ENCODE peak calls at places on chromosomes 13 and 19, in five cellular contexts. F is NCI-H510A treated with DMSO at 0.1 percent for 48 hours; M is mesothelial cell of epicardium; N is naive thymus-derived CD8-positive, alpha-beta T cell; O is T-helper 1 cell. H is an unnamed sample.
A peak's percentile ranks its signal among the peaks of the same experiment; 100 is the strongest.

GRCh38 chr13:34340534-34340933 is 522.6 kb downstream of the RFC3 start:
- DNase-seq in F (no peak), N (no peak), O (no peak), M (no peak), H (no peak)

GRCh38 chr19:21210037-21210621 is 68.3 kb downstream of the ZNF431 start:
- DNase-seq in O (no peak), M (no peak), F (no peak), N (no peak), H (peak; percentile 3)

GRCh38 chr19:37401078-37401477 is 30.2 kb downstream of the ZNF527 start:
- DNase-seq in M (no peak), N (no peak), O (no peak), F (no peak), H (no peak)

GRCh38 chr19:843180-843835 is 2.5 kb downstream of the PRTN3 start:
- DNase-seq in F (no peak), M (no peak), N (no peak), O (no peak), H (peak; percentile 33)

GRCh38 chr13:99124695-99125334 is 75.8 kb upstream of the UBAC2 start:
- DNase-seq in O (no peak), M (no peak), F (no peak), N (no peak), H (no peak)

GRCh38 chr13:97235549-97236206 is 13.5 kb downstream of the MBNL2 start:
- DNase-seq in N (no peak), O (no peak), M (no peak), F (no peak), H (no peak)

GRCh38 chr13:40082644-40083043 is 427.2 kb downstream of the COG6 start:
- DNase-seq in N (no peak), O (no peak), M (no peak), F (no peak), H (no peak)

GRCh38 chr19:46384396-46384795 is 29.0 kb downstream of the CCDC8 start:
- DNase-seq in M (no peak), F (no peak), O (no peak), N (no peak), H (no peak)

GRCh38 chr13:66974174-66974573 is 256.0 kb downstream of the PCDH9 start:
- DNase-seq in F (no peak), O (no peak), N (no peak), M (no peak), H (no peak)

GRCh38 chr13:94154362-94154761 is 325.1 kb downstream of the DCT start:
- DNase-seq in N (no peak), F (no peak), M (no peak), O (no peak), H (no peak)

GRCh38 chr13:99982741-99983400 is 1.3 kb downstream of the ZIC2 start:
- DNase-seq in F (no peak), O (no peak), M (no peak), N (no peak), H (peak; percentile 53)

GRCh38 chr13:83620535-83621220 is 261.6 kb downstream of the SLITRK1 start:
- DNase-seq in N (no peak), F (no peak), M (no peak), O (no peak), H (no peak)

GRCh38 chr13:54643863-54644262 is 1615.2 kb downstream of the OLFM4 start:
- DNase-seq in F (no peak), N (no peak), O (no peak), M (no peak), H (no peak)

GRCh38 chr19:11279505-11280236 is 16.3 kb upstream of the TSPAN16 start:
- DNase-seq in F (no peak), O (peak; percentile 21), N (peak; percentile 77), M (no peak), H (peak; percentile 19)

GRCh38 chr13:30844548-30845296 is 61.3 kb upstream of the MEDAG start:
- DNase-seq in M (no peak), F (no peak), O (no peak), N (no peak), H (no peak)

GRCh38 chr13:41402695-41403511 is 54.4 kb upstream of the RGCC start:
- DNase-seq in O (no peak), N (no peak), M (no peak), F (no peak), H (no peak)

GRCh38 chr13:39297664-39298171 is 259.5 kb downstream of the NHLRC3 start:
- DNase-seq in F (no peak), O (no peak), N (no peak), M (no peak), H (no peak)

GRCh38 chr19:47093841-47094240 is 19.7 kb downstream of the ZC3H4 start:
- DNase-seq in O (no peak), F (no peak), M (no peak), N (no peak), H (no peak)

GRCh38 chr19:2416321-2417097 is 10.9 kb downstream of the TIMM13 start:
- DNase-seq in O (no peak), N (no peak), F (no peak), M (no peak), H (no peak)

GRCh38 chr19:33514885-33515485 is 6.6 kb downstream of the PEPD start:
- DNase-seq in M (no peak), O (no peak), N (no peak), F (no peak), H (no peak)

GRCh38 chr13:61695147-61695546 is 279.5 kb upstream of the PCDH20 start:
- DNase-seq in F (no peak), M (no peak), O (no peak), N (no peak), H (no peak)

GRCh38 chr13:30022256-30022655 is 171.8 kb upstream of the UBL3 start:
- DNase-seq in O (no peak), M (no peak), F (no peak), N (no peak), H (no peak)

GRCh38 chr13:39483326-39483725 is 119.7 kb downstream of the LHFPL6 start:
- DNase-seq in F (no peak), N (no peak), O (no peak), M (no peak), H (peak; percentile 75)

GRCh38 chr13:39527961-39528720 is 74.9 kb downstream of the LHFPL6 start:
- DNase-seq in F (no peak), M (no peak), O (no peak), N (no peak), H (no peak)

GRCh38 chr13:22486490-22486889 is 694.3 kb upstream of the SGCG start:
- DNase-seq in M (no peak), F (no peak), N (no peak), O (no peak), H (no peak)

GRCh38 chr19:1408300-1409203 is 1.2 kb downstream of the DAZAP1 start:
- DNase-seq in N (peak; percentile 69), O (peak; percentile 40), F (no peak), M (no peak), H (peak; percentile 33)

GRCh38 chr19:45358213-45358792 is 12.1 kb downstream of the ERCC2 start:
- DNase-seq in O (no peak), N (no peak), M (no peak), F (no peak), H (no peak)

GRCh38 chr13:95677564-95678386 is 836 bp downstream of the DNAJC3 start:
- DNase-seq in F (no peak), O (no peak), N (peak; percentile 18), M (no peak), H (peak; percentile 23)

H was measured in NCI-H146.